ENCODE peak calls at places on chromosome 11, in six cellular contexts. Y, J, O, R, K and H are unnamed samples.

GRCh38 chr11:69881467-69882269 is 62.5 kb upstream of the FGF3 start:
- DNase-seq in Y (no peak), O (no peak), J (no peak), R (no peak), K (no peak), H (no peak)

GRCh38 chr11:74749127-74749964 is 697 bp downstream of the RNF169 start:
- DNase-seq in K (peak; percentile 29), R (no peak), Y (peak; percentile 53), J (peak; percentile 23), O (no peak), H (peak; percentile 43)

GRCh38 chr11:61860054-61860903 is 31.1 kb downstream of the FADS3 start:
- DNase-seq in J (no peak), Y (peak; percentile 20), O (no peak), K (no peak), R (no peak), H (no peak)

GRCh38 chr11:117439256-117439655 is 111.6 kb downstream of the CEP164 start:
- DNase-seq in O (no peak), R (no peak), J (no peak), Y (no peak), K (no peak), H (no peak)

GRCh38 chr11:1276061-1276790 is 33.2 kb downstream of the TOLLIP start:
- DNase-seq in Y (no peak), K (no peak), O (no peak), R (no peak), J (no peak), H (no peak)

GRCh38 chr11:66075273-66075672 is 5.2 kb downstream of the PACS1 start:
- DNase-seq in Y (no peak), J (no peak), O (no peak), K (no peak), R (no peak), H (no peak)

GRCh38 chr11:42407379-42407778 is 904.4 kb upstream of the API5 start:
- DNase-seq in J (no peak), R (no peak), Y (peak; percentile 33), K (no peak), O (peak; percentile 39), H (no peak)

GRCh38 chr11:26187639-26188038 is 144.3 kb upstream of the ANO3 start:
- DNase-seq in O (no peak), J (peak; percentile 40), R (peak; percentile 61), K (peak; percentile 82), Y (peak; percentile 36), H (peak; percentile 56)

GRCh38 chr11:9662273-9662672 is 1.6 kb upstream of the SWAP70 start:
- DNase-seq in O (no peak), R (no peak), J (peak; percentile 33), K (no peak), Y (no peak), H (no peak)

DNA sequence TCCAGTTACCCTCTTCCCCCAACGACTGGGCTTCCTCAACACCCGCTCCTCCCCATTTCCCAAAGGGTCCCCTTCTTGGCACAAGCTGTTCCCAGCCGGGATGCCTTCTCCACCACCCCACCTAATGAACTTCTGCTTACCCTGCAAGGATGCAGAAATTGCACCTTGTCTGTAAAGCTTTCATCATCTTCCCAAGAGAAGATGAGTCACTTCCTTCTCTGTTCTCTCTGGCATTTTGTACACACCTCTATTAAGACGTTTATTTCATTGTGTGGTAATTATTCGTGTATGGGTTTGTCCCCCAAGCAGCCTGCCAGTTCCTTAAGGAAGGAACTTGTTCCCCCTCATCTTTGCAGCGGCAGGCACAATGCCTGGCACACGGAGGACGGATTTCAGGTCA is 351.1 kb downstream of the CADM1 start:
- DNase-seq in R (peak; percentile 14), Y (no peak), O (no peak), K (peak; percentile 33), J (no peak), H (peak; percentile 20)
- H3K4me3 ChIP-seq in R (no peak overlapping the region), Y (no peak overlapping the region), O (no peak overlapping the region), K (no peak overlapping the region), J (no peak overlapping the region), H (no peak overlapping the region)

GRCh38 chr11:7413961-7414728 is 71.2 kb upstream of the OLFML1 start:
- DNase-seq in K (no peak), Y (peak; percentile 83), R (no peak), O (no peak), J (no peak), H (no peak)
- TF ChIP-seq CTCF in K (no peak), Y (no peak), R (no peak), O (no peak), J (no peak), H (no peak)

GRCh38 chr11:35154960-35155359 is 16.0 kb downstream of the CD44 start:
- DNase-seq in J (no peak), O (no peak), K (no peak), Y (no peak), R (no peak), H (no peak)
- H3K4me3 ChIP-seq in J (no peak overlapping the region), O (no peak overlapping the region), K (no peak overlapping the region), Y (no peak overlapping the region), R (no peak overlapping the region), H (no peak overlapping the region)

DNA sequence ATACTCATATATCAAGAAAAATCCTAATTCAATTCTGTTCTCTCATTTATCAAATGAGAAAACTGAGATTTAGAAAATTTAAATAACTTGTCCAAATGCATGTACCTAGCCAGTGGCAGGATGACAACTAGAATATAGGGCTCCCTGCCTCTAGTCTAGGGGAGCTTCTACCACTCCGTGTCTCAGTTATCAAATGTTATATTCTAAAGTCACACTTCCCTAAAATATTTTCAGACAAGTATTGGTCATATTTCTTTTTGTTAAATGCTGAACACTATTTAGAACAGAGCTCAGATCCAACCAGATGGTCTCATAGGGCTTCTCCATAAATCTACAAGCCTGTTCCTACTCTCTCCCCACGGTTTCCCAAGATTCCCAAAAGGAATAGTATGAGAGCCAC is 26.3 kb downstream of the KCNJ1 start:
- DNase-seq in J (no peak), K (no peak), Y (no peak), O (no peak), R (no peak), H (no peak)
- TF ChIP-seq CTCF in J (no peak), K (no peak), Y (no peak), O (no peak), R (no peak), H (no peak)